ENCODE peak calls at places on chromosomes 6 and 20, in four cellular contexts. F, K, P and X are unnamed samples.

GRCh38 chr20:54062812-54063280 is 7.5 kb downstream of the BCAS1 start:
- DNase-seq in F (peak; percentile 59), K (peak; percentile 42), P (peak; percentile 82), X (peak; percentile 70)

GRCh38 chr6:14743465-14744211 is 502.2 kb upstream of the JARID2 start:
- DNase-seq in F (peak; percentile 82), K (peak; percentile 94), P (no peak), X (peak; percentile 21)

GRCh38 chr20:62363920-62364851 is 2.9 kb downstream of the LAMA5 start:
- DNase-seq in F (peak; percentile 50), K (no peak), P (no peak), X (no peak)

GRCh38 chr20:63790572-63791168 is 40.4 kb downstream of the ZBTB46 start:
- DNase-seq in F (no peak), K (no peak), P (no peak), X (no peak)

GRCh38 chr6:148649454-148649963 is 97.3 kb upstream of the UST start:
- DNase-seq in F (no peak), K (no peak), P (no peak), X (no peak)

GRCh38 chr20:48307277-48307676 is 520.5 kb downstream of the PREX1 start:
- DNase-seq in F (no peak), K (no peak), P (no peak), X (no peak)

GRCh38 chr20:18702736-18703135 is 110.8 kb upstream of the SCP2D1 start:
- DNase-seq in F (no peak), K (no peak), P (no peak), X (no peak)

GRCh38 chr6:30776361-30777223 is 32.2 kb upstream of the IER3 start:
- DNase-seq in F (no peak), K (no peak), P (no peak), X (no peak)

GRCh38 chr6:52515219-52515960 is 61.5 kb downstream of the TRAM2 start:
- DNase-seq in F (no peak), K (no peak), P (no peak), X (peak; percentile 72)

GRCh38 chr6:130409394-130410095 is 43.7 kb downstream of the TMEM200A start:
- DNase-seq in F (no peak), K (no peak), P (no peak), X (no peak)

GRCh38 chr20:59977086-59977485 is 18.9 kb downstream of the CDH26 start:
- DNase-seq in F (no peak), K (no peak), P (no peak), X (no peak)

GRCh38 chr6:7673063-7673536 is 52.8 kb upstream of the BMP6 start:
- DNase-seq in F (peak; percentile 48), K (peak; percentile 50), P (no peak), X (no peak)

GRCh38 chr20:59159822-59160740 is 3.5 kb upstream of the ZNF831 start:
- DNase-seq in F (no peak), K (no peak), P (no peak), X (no peak)

GRCh38 chr20:48025061-48025515 is 239.8 kb upstream of the SULF2 start:
- DNase-seq in F (no peak), K (no peak), P (no peak), X (no peak)

GRCh38 chr20:62776035-62776691 is 20.1 kb upstream of the MRGBP start:
- DNase-seq in F (no peak), K (no peak), P (no peak), X (no peak)

GRCh38 chr6:66068907-66069306 is 361.9 kb upstream of the EYS start:
- DNase-seq in F (no peak), K (no peak), P (no peak), X (no peak)

GRCh38 chr6:90645634-90646033 is 58.8 kb upstream of the MAP3K7 start:
- DNase-seq in F (no peak), K (no peak), P (no peak), X (no peak)

GRCh38 chr20:47929368-47930115 is 144.3 kb upstream of the SULF2 start:
- DNase-seq in F (no peak), K (peak; percentile 41), P (no peak), X (no peak)

GRCh38 chr6:143100429-143100828 is 39.7 kb downstream of the AIG1 start:
- DNase-seq in F (no peak), K (no peak), P (no peak), X (no peak)

GRCh38 chr6:134065706-134066105 is 13.3 kb upstream of the SLC2A12 start:
- DNase-seq in F (peak; percentile 46), K (peak; percentile 32), P (no peak), X (peak; percentile 30)

GRCh38 chr6:3032986-3033385 is 33.3 kb downstream of the NQO2 start:
- DNase-seq in F (no peak), K (no peak), P (no peak), X (no peak)

GRCh38 chr6:101597711-101598110 is 204.2 kb downstream of the GRIK2 start:
- DNase-seq in F (no peak), K (peak; percentile 19), P (no peak), X (no peak)

GRCh38 chr6:79570129-79570801 is 33.0 kb upstream of the LCA5 start:
- DNase-seq in F (no peak), K (peak; percentile 80), P (no peak), X (peak; percentile 57)

DNA sequence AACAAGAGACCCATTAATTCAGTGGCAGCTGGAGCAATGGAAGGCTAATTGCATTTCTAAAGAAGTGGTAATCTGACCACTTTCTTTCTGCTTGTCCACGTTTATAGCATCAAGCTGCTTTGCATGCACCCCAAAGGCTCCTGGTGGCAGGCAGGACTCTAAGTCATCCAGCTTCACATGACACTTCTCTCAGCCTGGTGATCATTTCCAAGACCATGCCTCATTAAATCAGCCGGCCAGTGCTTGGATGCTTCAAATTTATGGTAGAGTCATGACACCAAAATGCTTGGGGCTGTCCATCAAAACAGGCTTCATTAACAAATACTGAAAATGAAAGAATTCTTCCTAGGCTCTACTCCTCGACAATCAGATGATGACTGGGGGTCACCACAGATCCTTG is 614.9 kb downstream of the DOK5 start:
- DNase-seq in F (no peak), K (no peak), P (no peak), X (no peak)
- TF ChIP-seq SP1 in F (no peak), K (no peak), P (no peak), X (no peak)

GRCh38 chr20:23880426-23880825 is 878 bp upstream of the CST5 start:
- DNase-seq in F (no peak), K (no peak), P (no peak), X (no peak)

GRCh38 chr20:23879811-23880374 is 345 bp upstream of the CST5 start:
- DNase-seq in F (no peak), K (no peak), P (no peak), X (peak; percentile 82)

GRCh38 chr20:23879328-23879798 is at the start of gene CST5:
- DNase-seq in F (no peak), K (no peak), P (no peak), X (no peak)

GRCh38 chr20:23878787-23879186 is 761 bp downstream of the CST5 start:
- DNase-seq in F (no peak), K (no peak), P (no peak), X (no peak)

DNA sequence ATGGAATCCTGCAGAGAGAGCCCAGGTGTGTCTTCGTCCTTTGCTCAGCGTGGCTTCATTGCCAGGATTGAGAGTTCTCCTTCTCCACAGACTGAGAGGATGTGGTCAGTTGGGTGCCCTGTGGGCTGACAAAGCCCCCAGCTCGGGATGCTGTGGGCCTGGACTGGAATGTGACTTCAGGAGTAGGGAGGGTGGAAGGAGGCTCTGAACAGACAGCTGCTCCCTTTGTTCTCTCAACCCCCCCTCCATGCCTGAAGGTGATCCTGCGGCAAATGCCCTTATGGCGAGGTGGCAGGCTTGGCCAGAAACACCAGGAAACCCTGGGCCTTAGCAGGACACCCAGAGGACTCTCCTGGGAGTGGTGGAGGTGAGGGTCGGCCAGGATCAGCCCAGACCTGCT is 1.8 kb upstream of the CST5 start:
- DNase-seq in F (no peak), K (no peak), P (no peak), X (no peak)
- TF ChIP-seq CEBPB in F (no peak), K (no peak), P (no peak), X (no peak)

GRCh38 chr6:26184492-26184891 is 97.3 kb downstream of the HFE start:
- DNase-seq in F (no peak), K (no peak), P (no peak), X (no peak)

GRCh38 chr6:26185004-26185403 is 97.8 kb downstream of the HFE start:
- DNase-seq in F (no peak), K (no peak), P (no peak), X (no peak)

GRCh38 chr6:26183237-26183580 is 96.0 kb downstream of the HFE start:
- DNase-seq in F (no peak), K (no peak), P (no peak), X (no peak)

GRCh38 chr6:26185802-26186201 is 98.6 kb downstream of the HFE start:
- DNase-seq in F (no peak), K (no peak), P (no peak), X (no peak)

GRCh38 chr6:26183581-26184408 is 96.6 kb downstream of the HFE start:
- DNase-seq in F (no peak), K (no peak), P (peak; percentile 84), X (no peak)
- TF ChIP-seq SP1 in F (no peak), K (no peak), P (no peak), X (no peak)

GRCh38 chr6:125546827-125547226 is 202.6 kb upstream of the HEY2 start:
- DNase-seq in F (no peak), K (peak; percentile 13), P (no peak), X (peak; percentile 57)
- TF ChIP-seq CEBPB in F (no peak), K (no peak), P (no peak), X (no peak)